ENCODE peak calls at places on chromosomes 6 and 20, in seven cellular contexts. Y is AG09309, G is fibroblast of villous mesenchyme, T is pancreas, F is mesothelial cell of epicardium, S is GM13976, O is heart left ventricle. K is an unnamed sample.

GRCh38 chr20:946826-947225 is 30.7 kb upstream of the ANGPT4 start:
- DNase-seq in Y (no peak), G (no peak), T (no peak), F (no peak), S (no peak), O (no peak), K (no peak)

GRCh38 chr6:68069921-68070709 is 565.0 kb upstream of the ADGRB3 start:
- DNase-seq in Y (no peak), G (no peak), T (no peak), F (no peak), S (no peak), O (no peak), K (no peak)

GRCh38 chr6:111711476-111711875 is 105.8 kb upstream of the TRAF3IP2 start:
- DNase-seq in Y (no peak), G (no peak), T (no peak), F (no peak), S (no peak), O (peak), K (no peak)

GRCh38 chr6:148272084-148272483 is 70.6 kb upstream of the SASH1 start:
- DNase-seq in Y (peak), G (peak), T (no peak), F (no peak), S (no peak), O (no peak), K (no peak)

GRCh38 chr6:26333458-26334297 is 31.3 kb upstream of the BTN3A2 start:
- DNase-seq in Y (no peak), G (no peak), T (no peak), F (no peak), S (no peak), O (no peak), K (no peak)

GRCh38 chr6:89483111-89483720 is 50.3 kb downstream of the ANKRD6 start:
- DNase-seq in Y (no peak), G (no peak), T (peak), F (no peak), S (no peak), O (peak), K (no peak)

GRCh38 chr6:149716181-149716580 is 1.7 kb downstream of the LATS1 start:
- DNase-seq in Y (no peak), G (peak), T (no peak), F (no peak), S (peak), O (no peak), K (no peak)

GRCh38 chr20:54208492-54209044 is 681 bp downstream of the PFDN4 start:
- DNase-seq in Y (no peak), G (peak), T (no peak), F (no peak), S (peak), O (no peak), K (no peak)

GRCh38 chr20:59005523-59006166 is 1.4 kb downstream of the CTSZ start:
- DNase-seq in Y (no peak), G (no peak), T (no peak), F (no peak), S (no peak), O (no peak), K (no peak)

GRCh38 chr6:72760130-72760793 is 138.4 kb downstream of the KCNQ5 start:
- DNase-seq in Y (no peak), G (no peak), T (peak), F (no peak), S (no peak), O (no peak), K (no peak)

GRCh38 chr6:15924893-15925292 is 204.0 kb upstream of the MYLIP start:
- DNase-seq in Y (no peak), G (no peak), T (no peak), F (no peak), S (no peak), O (no peak), K (no peak)

GRCh38 chr20:59515013-59515905 is 89.1 kb upstream of the PHACTR3 start:
- DNase-seq in Y (peak), G (peak), T (peak), F (peak), S (no peak), O (peak), K (no peak)

GRCh38 chr20:47453167-47453782 is 48.4 kb upstream of the NCOA3 start:
- DNase-seq in Y (peak), G (peak), T (no peak), F (no peak), S (peak), O (no peak), K (no peak)

GRCh38 chr20:21303061-21303871 is at the start of gene XRN2:
- DNase-seq in Y (peak), G (peak), T (peak), F (peak), S (peak), O (peak), K (peak)

GRCh38 chr6:134519456-134519855 is 201.5 kb upstream of the SGK1 start:
- DNase-seq in Y (no peak), G (peak), T (no peak), F (no peak), S (peak), O (peak), K (no peak)

GRCh38 chr6:125745281-125746018 is 4.0 kb upstream of the HEY2 start:
- DNase-seq in Y (no peak), G (no peak), T (peak), F (no peak), S (no peak), O (no peak), K (no peak)

GRCh38 chr6:143510991-143511891 is at the start of gene FUCA2:
- DNase-seq in Y (peak), G (peak), T (peak), F (peak), S (peak), O (peak), K (peak)

GRCh38 chr6:85192596-85192995 is 257.3 kb upstream of the NT5E start:
- DNase-seq in Y (no peak), G (no peak), T (no peak), F (no peak), S (no peak), O (no peak), K (no peak)

GRCh38 chr20:41616228-41616627 is 1.9 kb downstream of the CHD6 start:
- DNase-seq in Y (peak), G (peak), T (no peak), F (no peak), S (no peak), O (no peak), K (no peak)

GRCh38 chr6:35432291-35432690 is 19.8 kb upstream of the FANCE start:
- DNase-seq in Y (no peak), G (no peak), T (no peak), F (no peak), S (no peak), O (no peak), K (no peak)

GRCh38 chr6:4561773-4562172 is 214.4 kb upstream of the CDYL start:
- DNase-seq in Y (no peak), G (no peak), T (no peak), F (no peak), S (no peak), O (no peak), K (no peak)

GRCh38 chr6:6747371-6747770 is 158.9 kb downstream of the LY86 start:
- DNase-seq in Y (no peak), G (no peak), T (no peak), F (no peak), S (no peak), O (no peak), K (no peak)

GRCh38 chr6:15299430-15300131 is 53.7 kb downstream of the JARID2 start:
- DNase-seq in Y (no peak), G (peak), T (no peak), F (no peak), S (peak), O (peak), K (no peak)

GRCh38 chr6:158649289-158650143 is at the start of gene SYTL3:
- DNase-seq in Y (no peak), G (peak), T (peak), F (no peak), S (peak), O (peak), K (no peak)

DNA sequence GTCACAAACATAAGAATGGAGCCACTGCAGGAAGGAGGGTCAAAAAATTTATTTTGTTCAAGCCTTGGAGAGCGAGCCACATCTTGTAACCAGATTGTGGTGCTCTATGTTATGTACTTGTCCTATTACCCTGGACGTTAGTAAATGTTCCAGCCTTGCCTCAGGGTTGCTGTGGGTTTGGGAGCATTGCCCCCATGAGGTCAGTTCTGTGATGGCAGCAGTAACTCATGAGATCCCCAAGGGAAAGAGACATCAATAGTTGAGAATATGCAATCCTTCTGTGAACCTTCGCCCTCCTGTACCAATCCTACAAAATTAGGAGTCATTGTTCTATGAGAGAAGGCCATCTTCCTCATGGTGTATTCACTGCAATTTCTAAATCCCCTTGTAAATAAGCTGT is 16.4 kb upstream of the CFAP206 start:
- DNase-seq in Y (no peak), G (peak), T (no peak), F (no peak), S (peak), O (no peak), K (no peak)
- TF ChIP-seq CTCF in Y (peak), G (peak), T (no peak), F (peak), S (peak), O (no peak), K (peak)

GRCh38 chr20:3407426-3408250 is at the start of gene DNAAF9:
- DNase-seq in Y (no peak), G (peak), T (peak), F (peak), S (peak), O (peak), K (peak)
- TF ChIP-seq CTCF in Y (peak), G (peak), T (no peak), F (peak), S (peak), O (peak), K (peak)

GRCh38 chr6:10413850-10414765 is 766 bp downstream of the TFAP2A start:
- DNase-seq in Y (no peak), G (peak), T (no peak), F (peak), S (no peak), O (no peak), K (peak)
- TF ChIP-seq CTCF in Y (peak), G (no peak), T (no peak), F (no peak), S (no peak), O (no peak), K (peak)

GRCh38 chr20:18790787-18791186 is 22.8 kb upstream of the SCP2D1 start:
- DNase-seq in Y (no peak), G (no peak), T (no peak), F (no peak), S (no peak), O (no peak), K (peak)

GRCh38 chr20:18795366-18795765 is 18.2 kb upstream of the SCP2D1 start:
- DNase-seq in Y (no peak), G (no peak), T (no peak), F (no peak), S (no peak), O (no peak), K (no peak)

GRCh38 chr20:18793625-18794427 is 19.8 kb upstream of the SCP2D1 start:
- DNase-seq in Y (peak), G (peak), T (peak), F (peak), S (peak), O (peak), K (peak)

GRCh38 chr20:18796282-18796833 is 17.2 kb upstream of the SCP2D1 start:
- DNase-seq in Y (no peak), G (no peak), T (no peak), F (no peak), S (no peak), O (no peak), K (no peak)

GRCh38 chr20:18794428-18794787 is 19.2 kb upstream of the SCP2D1 start:
- DNase-seq in Y (no peak), G (no peak), T (no peak), F (no peak), S (no peak), O (no peak), K (no peak)
- TF ChIP-seq CTCF in Y (no peak), G (no peak), T (no peak), F (no peak), S (no peak), O (no peak), K (no peak)

DNA sequence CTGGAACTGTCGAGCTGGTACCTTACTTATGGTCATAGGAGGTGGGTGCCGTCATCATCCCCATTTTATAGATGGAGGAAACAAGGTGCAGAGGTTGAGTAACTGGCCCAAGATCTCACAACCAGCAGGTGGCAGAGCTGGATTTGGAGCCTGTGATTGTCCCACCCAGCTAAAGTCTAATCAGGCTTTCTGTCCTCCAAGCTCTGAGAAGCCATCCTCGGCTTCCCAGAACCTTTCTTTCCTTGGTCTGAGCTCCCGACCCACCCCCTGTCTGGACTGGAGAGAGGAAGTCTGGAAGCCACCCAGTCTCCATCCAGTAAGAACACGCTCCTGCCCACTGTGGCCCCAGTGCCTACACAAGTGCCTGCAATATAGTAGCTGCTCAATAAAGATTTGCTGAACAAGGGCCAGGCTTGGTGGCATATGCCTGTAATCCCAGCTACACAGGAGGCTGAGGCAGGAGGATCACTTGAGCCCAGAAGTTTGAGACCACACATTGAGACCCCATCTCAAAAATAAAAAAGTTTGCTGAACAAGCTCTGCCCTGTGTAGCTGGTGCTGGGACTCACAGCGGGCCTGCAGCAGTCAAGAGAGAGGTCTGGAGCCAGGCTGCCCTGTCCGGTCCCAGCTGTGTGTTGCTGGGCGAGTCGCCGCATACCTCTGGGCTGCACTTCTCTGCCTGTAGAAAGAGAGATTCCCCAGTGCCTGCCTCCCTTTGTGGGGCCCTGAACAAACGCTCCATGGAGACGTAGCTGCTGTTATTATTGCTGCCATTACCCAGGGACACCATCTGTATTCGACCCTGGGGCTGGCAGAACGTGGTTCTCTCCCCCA is 32.5 kb upstream of the DLGAP4 start:
- DNase-seq in Y (no peak), G (peak), T (no peak), F (peak), S (peak), O (no peak), K (peak)
- TF ChIP-seq CTCF in Y (peak), G (peak), T (no peak), F (no peak), S (peak), O (no peak), K (peak)

DNA sequence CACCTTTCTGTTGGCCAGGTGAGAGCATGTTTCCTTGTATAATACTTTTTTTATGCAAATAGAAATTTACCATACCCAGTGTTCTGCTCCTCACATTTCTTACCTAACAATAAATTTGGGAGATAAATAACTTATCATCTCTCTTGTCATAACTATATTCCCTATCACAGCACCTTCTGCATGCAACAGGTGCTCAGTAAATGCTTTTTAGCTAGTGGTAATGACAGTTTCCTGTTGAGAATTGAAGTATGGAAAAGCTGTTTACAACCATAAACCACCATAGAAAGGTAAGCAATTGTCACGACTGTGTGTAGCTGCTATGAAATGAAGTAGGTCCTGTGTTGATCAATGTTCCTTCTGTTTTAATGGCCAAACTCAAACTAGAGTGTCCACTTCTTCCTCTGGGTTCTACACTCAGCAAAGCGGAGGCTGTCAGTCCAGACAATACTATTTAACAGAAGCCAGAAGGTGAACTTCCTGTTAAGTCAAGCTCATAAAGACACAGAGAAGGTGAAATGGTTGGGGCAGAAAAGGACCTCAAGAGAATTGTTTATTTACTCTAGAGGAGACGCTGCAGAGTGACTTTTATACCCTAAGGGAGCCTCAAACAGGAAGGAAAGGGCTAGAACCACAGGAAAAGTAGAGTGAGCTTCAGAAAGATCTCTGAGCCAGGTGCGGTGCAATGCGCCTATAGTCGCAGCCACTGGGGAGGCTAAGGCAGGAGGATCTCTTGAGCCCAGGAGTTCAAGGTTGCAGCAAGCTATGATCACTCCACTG is 84.0 kb upstream of the SLC22A16 start:
- DNase-seq in Y (no peak), G (no peak), T (no peak), F (no peak), S (no peak), O (no peak), K (no peak)
- TF ChIP-seq CTCF in Y (no peak), G (no peak), T (no peak), F (no peak), S (no peak), O (no peak), K (no peak)

DNA sequence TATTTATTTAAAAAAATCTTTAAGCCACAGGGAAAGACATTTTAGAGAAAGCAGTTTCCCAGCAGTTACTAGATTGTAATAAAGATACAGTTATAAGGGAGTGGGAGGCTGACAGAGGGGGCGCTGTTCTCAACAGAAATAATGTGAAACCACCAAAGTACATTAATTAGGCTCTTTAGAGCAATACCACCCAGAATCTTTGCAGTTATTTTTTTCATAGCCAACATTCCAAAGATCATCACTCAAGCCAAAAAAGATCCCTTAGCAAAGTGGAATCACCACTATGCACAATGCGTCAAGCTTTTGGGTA is 331.3 kb upstream of the DEFB112 start:
- DNase-seq in Y (no peak), G (no peak), T (no peak), F (no peak), S (no peak), O (no peak), K (no peak)
- TF ChIP-seq CTCF in Y (no peak), G (no peak), T (no peak), F (no peak), S (no peak), O (no peak), K (peak)

GRCh38 chr20:24993337-24994185 is 1.0 kb upstream of the APMAP start:
- DNase-seq in Y (peak), G (peak), T (no peak), F (no peak), S (no peak), O (no peak), K (no peak)
- TF ChIP-seq CTCF in Y (peak), G (peak), T (no peak), F (no peak), S (no peak), O (peak), K (peak)